ENCODE peak calls at places on chromosomes 6 and 20, in seven cellular contexts. One of them, this sample, is unnamed.
A peak's percentile ranks its signal among the peaks of the same experiment; 100 is the strongest.

GRCh38 chr6:71349976-71350615 is 61.5 kb downstream of the OGFRL1 start:
- DNase-seq in colonic mucosa: no peak
- DNase-seq in SJCRH30: no peak
- DNase-seq in psoas muscle: peak; percentile 15
- DNase-seq in lung: no peak
- DNase-seq in lower lobe of right lung: no peak
- DNase-seq in right lobe of liver: no peak
- DNase-seq in this sample: peak; percentile 63

GRCh38 chr20:51457281-51457932 is 85.1 kb downstream of the NFATC2 start:
- DNase-seq in colonic mucosa: peak; percentile 71
- DNase-seq in SJCRH30: no peak
- DNase-seq in psoas muscle: peak; percentile 69
- DNase-seq in lung: no peak
- DNase-seq in lower lobe of right lung: no peak
- DNase-seq in right lobe of liver: no peak
- DNase-seq in this sample: peak; percentile 72

GRCh38 chr6:41747256-41748101 is at the start of gene PGC:
- DNase-seq in colonic mucosa: no peak
- DNase-seq in SJCRH30: no peak
- DNase-seq in psoas muscle: no peak
- DNase-seq in lung: peak; percentile 42
- DNase-seq in lower lobe of right lung: peak; percentile 55
- DNase-seq in right lobe of liver: no peak
- DNase-seq in this sample: no peak

GRCh38 chr6:12767016-12767415 is 50.4 kb downstream of the PHACTR1 start:
- DNase-seq in colonic mucosa: no peak
- DNase-seq in SJCRH30: no peak
- DNase-seq in psoas muscle: no peak
- DNase-seq in lung: no peak
- DNase-seq in lower lobe of right lung: no peak
- DNase-seq in right lobe of liver: no peak
- DNase-seq in this sample: no peak

GRCh38 chr6:76818451-76818850 is 644.8 kb downstream of the HTR1B start:
- DNase-seq in colonic mucosa: no peak
- DNase-seq in SJCRH30: no peak
- DNase-seq in psoas muscle: no peak
- DNase-seq in lung: no peak
- DNase-seq in lower lobe of right lung: no peak
- DNase-seq in right lobe of liver: no peak
- DNase-seq in this sample: no peak

GRCh38 chr6:170449231-170449630 is 103.9 kb downstream of the PSMB1 start:
- DNase-seq in colonic mucosa: no peak
- DNase-seq in SJCRH30: no peak
- DNase-seq in psoas muscle: no peak
- DNase-seq in lung: no peak
- DNase-seq in lower lobe of right lung: no peak
- DNase-seq in right lobe of liver: no peak
- DNase-seq in this sample: no peak

GRCh38 chr20:37879003-37879599 is 23.8 kb upstream of the VSTM2L start:
- DNase-seq in colonic mucosa: no peak
- DNase-seq in SJCRH30: peak; percentile 89
- DNase-seq in psoas muscle: no peak
- DNase-seq in lung: no peak
- DNase-seq in lower lobe of right lung: no peak
- DNase-seq in right lobe of liver: no peak
- DNase-seq in this sample: no peak

GRCh38 chr6:2197177-2197671 is 48.2 kb downstream of the GMDS start:
- DNase-seq in colonic mucosa: no peak
- DNase-seq in SJCRH30: peak; percentile 59
- DNase-seq in psoas muscle: peak; percentile 30
- DNase-seq in lung: no peak
- DNase-seq in lower lobe of right lung: no peak
- DNase-seq in right lobe of liver: no peak
- DNase-seq in this sample: no peak

GRCh38 chr20:13338999-13339411 is 117.9 kb downstream of the ISM1 start:
- DNase-seq in colonic mucosa: peak; percentile 64
- DNase-seq in SJCRH30: no peak
- DNase-seq in psoas muscle: no peak
- DNase-seq in lung: no peak
- DNase-seq in lower lobe of right lung: no peak
- DNase-seq in right lobe of liver: no peak
- DNase-seq in this sample: no peak

GRCh38 chr6:157292202-157292601 is 31.1 kb downstream of the TMEM242 start:
- DNase-seq in colonic mucosa: no peak
- DNase-seq in SJCRH30: no peak
- DNase-seq in psoas muscle: no peak
- DNase-seq in lung: no peak
- DNase-seq in lower lobe of right lung: no peak
- DNase-seq in right lobe of liver: no peak
- DNase-seq in this sample: no peak

GRCh38 chr20:59137532-59137931 is 26.1 kb upstream of the ZNF831 start:
- DNase-seq in colonic mucosa: peak; percentile 94
- DNase-seq in SJCRH30: no peak
- DNase-seq in psoas muscle: no peak
- DNase-seq in lung: no peak
- DNase-seq in lower lobe of right lung: no peak
- DNase-seq in right lobe of liver: no peak
- DNase-seq in this sample: no peak

GRCh38 chr20:13567663-13568062 is 71.1 kb downstream of the TASP1 start:
- DNase-seq in colonic mucosa: no peak
- DNase-seq in SJCRH30: no peak
- DNase-seq in psoas muscle: no peak
- DNase-seq in lung: no peak
- DNase-seq in lower lobe of right lung: no peak
- DNase-seq in right lobe of liver: no peak
- DNase-seq in this sample: no peak

GRCh38 chr6:77217896-77218295 is 245.4 kb downstream of the HTR1B start:
- DNase-seq in colonic mucosa: no peak
- DNase-seq in SJCRH30: no peak
- DNase-seq in psoas muscle: no peak
- DNase-seq in lung: no peak
- DNase-seq in lower lobe of right lung: no peak
- DNase-seq in right lobe of liver: no peak
- DNase-seq in this sample: no peak

GRCh38 chr6:34350100-34350936 is 42.2 kb downstream of the NUDT3 start:
- DNase-seq in colonic mucosa: no peak
- DNase-seq in SJCRH30: no peak
- DNase-seq in psoas muscle: no peak
- DNase-seq in lung: no peak
- DNase-seq in lower lobe of right lung: no peak
- DNase-seq in right lobe of liver: no peak
- DNase-seq in this sample: no peak

GRCh38 chr6:43969158-43969981 is 157.9 kb downstream of the MRPL14 start:
- DNase-seq in colonic mucosa: no peak
- DNase-seq in SJCRH30: no peak
- DNase-seq in psoas muscle: no peak
- DNase-seq in lung: no peak
- DNase-seq in lower lobe of right lung: no peak
- DNase-seq in right lobe of liver: no peak
- DNase-seq in this sample: peak; percentile 44

GRCh38 chr6:170030284-170031095 is 260.4 kb downstream of the DLL1 start:
- DNase-seq in colonic mucosa: no peak
- DNase-seq in SJCRH30: no peak
- DNase-seq in psoas muscle: no peak
- DNase-seq in lung: no peak
- DNase-seq in lower lobe of right lung: no peak
- DNase-seq in right lobe of liver: no peak
- DNase-seq in this sample: no peak

DNA sequence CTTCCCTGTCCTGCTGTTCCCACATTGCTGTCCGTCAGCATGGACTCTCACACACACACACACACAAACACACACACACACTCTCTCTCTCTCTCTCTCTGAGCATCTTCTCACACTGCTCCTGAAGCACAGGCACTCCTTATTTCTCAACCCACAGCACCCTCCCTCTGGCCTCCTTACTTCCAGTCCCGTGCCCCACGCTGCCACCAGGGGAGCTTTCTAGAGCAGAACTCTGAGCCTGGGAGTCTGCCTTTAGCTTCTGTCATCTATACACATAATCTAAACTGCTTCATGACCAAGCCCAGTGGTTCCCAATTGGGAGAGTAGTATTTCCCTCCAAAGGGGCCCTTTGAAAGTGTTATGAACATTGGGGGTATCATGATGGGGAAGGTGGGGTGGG is 29.1 kb downstream of the HECA start:
- DNase-seq in colonic mucosa: no peak
- DNase-seq in SJCRH30: no peak
- DNase-seq in psoas muscle: no peak
- DNase-seq in lung: no peak
- DNase-seq in lower lobe of right lung: no peak
- DNase-seq in right lobe of liver: no peak
- DNase-seq in this sample: no peak
- H3K4me1 ChIP-seq in colonic mucosa: peaks cover 5% of the 10 kb centered on the region
- H3K4me1 ChIP-seq in SJCRH30: peaks cover 9% of the 10 kb centered on the region
- H3K4me1 ChIP-seq in psoas muscle: peaks cover 14% of the 10 kb centered on the region
- H3K4me1 ChIP-seq in lung: peaks cover 13% of the 10 kb centered on the region
- H3K4me1 ChIP-seq in lower lobe of right lung: peaks cover 51% of the 10 kb centered on the region
- H3K4me1 ChIP-seq in right lobe of liver: no peaks in the 10 kb centered on the region
- H3K4me1 ChIP-seq in this sample: peaks cover 24% of the 10 kb centered on the region

GRCh38 chr6:106250997-106251396 is 74.6 kb downstream of the ATG5 start:
- DNase-seq in colonic mucosa: no peak
- DNase-seq in SJCRH30: no peak
- DNase-seq in psoas muscle: no peak
- DNase-seq in lung: no peak
- DNase-seq in lower lobe of right lung: peak; percentile 42
- DNase-seq in right lobe of liver: no peak
- DNase-seq in this sample: no peak

GRCh38 chr6:106247733-106248132 is 77.8 kb downstream of the ATG5 start:
- DNase-seq in colonic mucosa: no peak
- DNase-seq in SJCRH30: no peak
- DNase-seq in psoas muscle: no peak
- DNase-seq in lung: no peak
- DNase-seq in lower lobe of right lung: no peak
- DNase-seq in right lobe of liver: no peak
- DNase-seq in this sample: no peak

GRCh38 chr6:106253194-106253593 is 72.4 kb downstream of the ATG5 start:
- DNase-seq in colonic mucosa: no peak
- DNase-seq in SJCRH30: no peak
- DNase-seq in psoas muscle: no peak
- DNase-seq in lung: no peak
- DNase-seq in lower lobe of right lung: no peak
- DNase-seq in right lobe of liver: no peak
- DNase-seq in this sample: no peak

GRCh38 chr6:106247293-106247692 is 78.3 kb downstream of the ATG5 start:
- DNase-seq in colonic mucosa: no peak
- DNase-seq in SJCRH30: no peak
- DNase-seq in psoas muscle: no peak
- DNase-seq in lung: no peak
- DNase-seq in lower lobe of right lung: no peak
- DNase-seq in right lobe of liver: no peak
- DNase-seq in this sample: no peak

DNA sequence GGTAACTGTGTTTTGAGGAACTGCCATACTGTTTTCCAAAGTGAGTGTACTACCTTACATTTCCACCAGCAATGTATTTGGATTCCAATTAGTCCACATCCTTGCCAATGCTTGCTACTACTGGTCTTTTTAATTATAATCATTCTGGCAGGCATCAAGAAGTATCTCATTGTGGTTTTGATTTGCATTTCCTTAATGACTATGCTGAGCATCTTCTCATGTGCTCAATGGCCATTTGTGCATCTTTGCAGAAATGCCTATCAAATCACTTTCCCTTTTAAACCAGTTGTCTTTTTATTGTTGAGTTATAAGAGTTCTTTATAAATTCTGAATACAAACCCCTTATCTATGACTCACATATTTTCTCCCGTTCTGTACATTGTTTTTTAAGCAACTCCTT is 75.9 kb downstream of the ATG5 start:
- DNase-seq in colonic mucosa: no peak
- DNase-seq in SJCRH30: no peak
- DNase-seq in psoas muscle: no peak
- DNase-seq in lung: no peak
- DNase-seq in lower lobe of right lung: no peak
- DNase-seq in right lobe of liver: no peak
- DNase-seq in this sample: no peak
- H3K9me3 ChIP-seq in colonic mucosa: no peaks in the 10 kb centered on the region
- H3K9me3 ChIP-seq in SJCRH30: no peaks in the 10 kb centered on the region
- H3K9me3 ChIP-seq in psoas muscle: no peaks in the 10 kb centered on the region
- H3K9me3 ChIP-seq in lung: no peaks in the 10 kb centered on the region
- H3K9me3 ChIP-seq in lower lobe of right lung: no peaks in the 10 kb centered on the region
- H3K9me3 ChIP-seq in right lobe of liver: no peaks in the 10 kb centered on the region
- H3K9me3 ChIP-seq in this sample: no peaks in the 10 kb centered on the region

GRCh38 chr6:109079981-109080380 is 14.7 kb downstream of the SESN1 start:
- DNase-seq in colonic mucosa: no peak
- DNase-seq in SJCRH30: no peak
- DNase-seq in psoas muscle: peak; percentile 32
- DNase-seq in lung: no peak
- DNase-seq in lower lobe of right lung: no peak
- DNase-seq in right lobe of liver: no peak
- DNase-seq in this sample: peak; percentile 72
- H3K27ac ChIP-seq in colonic mucosa: no peak overlapping the region
- H3K27ac ChIP-seq in SJCRH30: no peak overlapping the region
- H3K27ac ChIP-seq in psoas muscle: peak overlapping the region; percentile 98
- H3K27ac ChIP-seq in lung: no peak overlapping the region
- H3K27ac ChIP-seq in lower lobe of right lung: no peak overlapping the region
- H3K27ac ChIP-seq in right lobe of liver: no peak overlapping the region
- H3K27ac ChIP-seq in this sample: peak overlapping the region; percentile 73

DNA sequence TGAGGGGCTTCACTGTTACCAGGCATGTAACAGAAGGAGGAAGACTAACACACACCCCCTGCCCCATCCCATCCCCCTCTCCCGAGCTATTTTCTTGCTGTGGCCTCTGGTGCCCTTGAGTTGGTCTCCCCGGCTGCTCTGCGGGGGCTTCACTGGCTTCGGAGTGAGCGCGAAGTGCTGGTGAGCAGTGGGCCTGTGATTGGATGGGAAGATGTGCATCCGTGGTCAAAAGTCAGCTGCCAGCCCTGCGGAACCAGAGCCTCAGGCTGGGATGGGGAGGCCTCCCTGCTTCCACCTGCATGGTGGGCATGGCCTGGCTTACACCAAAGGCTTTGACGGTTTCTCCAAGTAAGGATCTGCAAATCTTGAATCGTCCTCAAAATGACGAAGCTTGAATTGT is 23.8 kb downstream of the SPATA2 start:
- DNase-seq in colonic mucosa: no peak
- DNase-seq in SJCRH30: no peak
- DNase-seq in psoas muscle: no peak
- DNase-seq in lung: no peak
- DNase-seq in lower lobe of right lung: no peak
- DNase-seq in right lobe of liver: peak; percentile 39
- DNase-seq in this sample: no peak
- H3K4me1 ChIP-seq in colonic mucosa: no peaks in the 10 kb centered on the region
- H3K4me1 ChIP-seq in SJCRH30: peaks cover 28% of the 10 kb centered on the region
- H3K4me1 ChIP-seq in psoas muscle: peaks cover 10% of the 10 kb centered on the region
- H3K4me1 ChIP-seq in lung: peaks cover 10% of the 10 kb centered on the region
- H3K4me1 ChIP-seq in lower lobe of right lung: peaks cover 81% of the 10 kb centered on the region
- H3K4me1 ChIP-seq in right lobe of liver: peaks cover 49% of the 10 kb centered on the region
- H3K4me1 ChIP-seq in this sample: peaks cover 54% of the 10 kb centered on the region

This sample was measured in right atrium auricular region.